ENCODE peak calls at places on chromosomes 6 and 20, in four cellular contexts. One of them, this sample, is unnamed.

GRCh38 chr6:152271681-152272464 is 365.3 kb downstream of the SYNE1 start:
- DNase-seq in NAMALWA: no peak
- DNase-seq in activated T-cell treated with anti-CD3 and anti-CD28 coated beads for 24 hours: no peak
- DNase-seq in A172: peak
- DNase-seq in this sample: peak

GRCh38 chr6:5173862-5174643 is 86.7 kb downstream of the LYRM4 start:
- DNase-seq in NAMALWA: peak
- DNase-seq in activated T-cell treated with anti-CD3 and anti-CD28 coated beads for 24 hours: peak
- DNase-seq in A172: peak
- DNase-seq in this sample: no peak

GRCh38 chr6:135212020-135212806 is 31.1 kb downstream of the MYB start:
- DNase-seq in NAMALWA: no peak
- DNase-seq in activated T-cell treated with anti-CD3 and anti-CD28 coated beads for 24 hours: no peak
- DNase-seq in A172: peak
- DNase-seq in this sample: no peak

GRCh38 chr20:60976913-60977312 is 275.1 kb upstream of the CDH4 start:
- DNase-seq in NAMALWA: no peak
- DNase-seq in activated T-cell treated with anti-CD3 and anti-CD28 coated beads for 24 hours: no peak
- DNase-seq in A172: no peak
- DNase-seq in this sample: no peak

GRCh38 chr6:153084393-153084792 is 46.7 kb downstream of the RGS17 start:
- DNase-seq in NAMALWA: no peak
- DNase-seq in activated T-cell treated with anti-CD3 and anti-CD28 coated beads for 24 hours: no peak
- DNase-seq in A172: peak
- DNase-seq in this sample: peak

GRCh38 chr6:9783567-9783966 is 631.3 kb downstream of the TFAP2A start:
- DNase-seq in NAMALWA: no peak
- DNase-seq in activated T-cell treated with anti-CD3 and anti-CD28 coated beads for 24 hours: no peak
- DNase-seq in A172: peak
- DNase-seq in this sample: no peak

GRCh38 chr20:4925842-4926530 is 75.3 kb downstream of the SLC23A2 start:
- DNase-seq in NAMALWA: no peak
- DNase-seq in activated T-cell treated with anti-CD3 and anti-CD28 coated beads for 24 hours: no peak
- DNase-seq in A172: peak
- DNase-seq in this sample: peak

GRCh38 chr20:47453167-47453782 is 48.4 kb upstream of the NCOA3 start:
- DNase-seq in NAMALWA: no peak
- DNase-seq in activated T-cell treated with anti-CD3 and anti-CD28 coated beads for 24 hours: peak
- DNase-seq in A172: peak
- DNase-seq in this sample: peak